ENCODE peak calls at places on chromosomes 11 and 22, in seven cellular contexts. One of them, this sample, is unnamed.
A peak's percentile ranks its signal among the peaks of the same experiment; 100 is the strongest.

GRCh38 chr11:117378966-117379865 is 51.6 kb downstream of the CEP164 start:
- DNase-seq in A673: no peak
- DNase-seq in brain microvascular endothelial cell: no peak
- DNase-seq in ovary: no peak
- DNase-seq in caudate nucleus: no peak
- DNase-seq in endodermal cell: no peak
- DNase-seq in neural progenitor cell: no peak
- DNase-seq in this sample: peak; percentile 83

GRCh38 chr11:85123752-85124231 is 503.4 kb downstream of the DLG2 start:
- DNase-seq in brain microvascular endothelial cell: no peak
- DNase-seq in A673: peak; percentile 1
- DNase-seq in neural progenitor cell: no peak
- DNase-seq in endodermal cell: no peak
- DNase-seq in ovary: no peak
- DNase-seq in caudate nucleus: no peak
- DNase-seq in this sample: no peak

GRCh38 chr22:33579448-33580093 is 340.7 kb downstream of the LARGE1 start:
- DNase-seq in ovary: peak; percentile 35
- DNase-seq in endodermal cell: peak; percentile 94
- DNase-seq in brain microvascular endothelial cell: peak; percentile 58
- DNase-seq in A673: peak; percentile 30
- DNase-seq in caudate nucleus: no peak
- DNase-seq in neural progenitor cell: peak; percentile 77
- DNase-seq in this sample: no peak

GRCh38 chr22:50418624-50419023 is 56.2 kb downstream of the SBF1 start:
- DNase-seq in ovary: no peak
- DNase-seq in neural progenitor cell: no peak
- DNase-seq in A673: no peak
- DNase-seq in brain microvascular endothelial cell: no peak
- DNase-seq in endodermal cell: no peak
- DNase-seq in caudate nucleus: no peak
- DNase-seq in this sample: no peak

GRCh38 chr11:123740787-123741158 is 687 bp downstream of the ZNF202 start:
- DNase-seq in brain microvascular endothelial cell: no peak
- DNase-seq in neural progenitor cell: no peak
- DNase-seq in ovary: no peak
- DNase-seq in caudate nucleus: no peak
- DNase-seq in endodermal cell: no peak
- DNase-seq in A673: no peak
- DNase-seq in this sample: no peak

GRCh38 chr11:20360650-20361049 is 2.9 kb upstream of the HTATIP2 start:
- DNase-seq in endodermal cell: no peak
- DNase-seq in ovary: no peak
- DNase-seq in brain microvascular endothelial cell: peak; percentile 10
- DNase-seq in neural progenitor cell: no peak
- DNase-seq in caudate nucleus: no peak
- DNase-seq in A673: no peak
- DNase-seq in this sample: no peak

GRCh38 chr22:17237031-17237668 is 17.9 kb upstream of the ADA2 start:
- DNase-seq in ovary: no peak
- DNase-seq in A673: no peak
- DNase-seq in brain microvascular endothelial cell: no peak
- DNase-seq in caudate nucleus: no peak
- DNase-seq in endodermal cell: no peak
- DNase-seq in neural progenitor cell: no peak
- DNase-seq in this sample: no peak

GRCh38 chr11:68524213-68524612 is 63.7 kb downstream of the PPP6R3 start:
- DNase-seq in caudate nucleus: no peak
- DNase-seq in brain microvascular endothelial cell: no peak
- DNase-seq in endodermal cell: no peak
- DNase-seq in A673: no peak
- DNase-seq in ovary: no peak
- DNase-seq in neural progenitor cell: no peak
- DNase-seq in this sample: peak; percentile 66

GRCh38 chr11:34204396-34205279 is 99.2 kb downstream of the NAT10 start:
- DNase-seq in caudate nucleus: no peak
- DNase-seq in ovary: no peak
- DNase-seq in brain microvascular endothelial cell: no peak
- DNase-seq in neural progenitor cell: no peak
- DNase-seq in endodermal cell: no peak
- DNase-seq in A673: no peak
- DNase-seq in this sample: no peak

GRCh38 chr11:122178795-122179194 is 62.8 kb upstream of the BLID start:
- DNase-seq in neural progenitor cell: no peak
- DNase-seq in ovary: no peak
- DNase-seq in caudate nucleus: no peak
- DNase-seq in endodermal cell: no peak
- DNase-seq in brain microvascular endothelial cell: no peak
- DNase-seq in A673: no peak
- DNase-seq in this sample: peak; percentile 64

GRCh38 chr11:86160546-86161149 is 83.9 kb upstream of the EED start:
- DNase-seq in ovary: no peak
- DNase-seq in brain microvascular endothelial cell: peak; percentile 20
- DNase-seq in caudate nucleus: no peak
- DNase-seq in neural progenitor cell: no peak
- DNase-seq in A673: no peak
- DNase-seq in endodermal cell: no peak
- DNase-seq in this sample: peak; percentile 31

GRCh38 chr11:28675183-28675582 is 567.0 kb downstream of the METTL15 start:
- DNase-seq in neural progenitor cell: no peak
- DNase-seq in A673: no peak
- DNase-seq in ovary: no peak
- DNase-seq in endodermal cell: no peak
- DNase-seq in brain microvascular endothelial cell: no peak
- DNase-seq in caudate nucleus: no peak
- DNase-seq in this sample: no peak

GRCh38 chr11:75968021-75968685 is 153.1 kb downstream of the UVRAG start:
- DNase-seq in ovary: no peak
- DNase-seq in brain microvascular endothelial cell: no peak
- DNase-seq in neural progenitor cell: no peak
- DNase-seq in A673: no peak
- DNase-seq in endodermal cell: no peak
- DNase-seq in caudate nucleus: no peak
- DNase-seq in this sample: no peak

GRCh38 chr22:47474464-47474863 is 712.0 kb downstream of the TBC1D22A start:
- DNase-seq in caudate nucleus: no peak
- DNase-seq in brain microvascular endothelial cell: no peak
- DNase-seq in ovary: no peak
- DNase-seq in endodermal cell: no peak
- DNase-seq in A673: no peak
- DNase-seq in neural progenitor cell: no peak
- DNase-seq in this sample: no peak

GRCh38 chr11:132084433-132084832 is 714.0 kb downstream of the NTM start:
- DNase-seq in A673: no peak
- DNase-seq in brain microvascular endothelial cell: no peak
- DNase-seq in caudate nucleus: no peak
- DNase-seq in ovary: no peak
- DNase-seq in endodermal cell: no peak
- DNase-seq in neural progenitor cell: no peak
- DNase-seq in this sample: no peak

GRCh38 chr11:93248602-93249001 is 50.8 kb upstream of the SLC36A4 start:
- DNase-seq in neural progenitor cell: no peak
- DNase-seq in ovary: no peak
- DNase-seq in caudate nucleus: no peak
- DNase-seq in brain microvascular endothelial cell: no peak
- DNase-seq in endodermal cell: no peak
- DNase-seq in A673: peak; percentile 15
- DNase-seq in this sample: peak; percentile 15

GRCh38 chr11:21634491-21634890 is 558.4 kb upstream of the ANO5 start:
- DNase-seq in brain microvascular endothelial cell: no peak
- DNase-seq in ovary: no peak
- DNase-seq in neural progenitor cell: no peak
- DNase-seq in endodermal cell: no peak
- DNase-seq in caudate nucleus: no peak
- DNase-seq in A673: no peak
- DNase-seq in this sample: no peak

GRCh38 chr11:19958218-19958617 is 202.1 kb downstream of the DBX1 start:
- DNase-seq in ovary: no peak
- DNase-seq in neural progenitor cell: no peak
- DNase-seq in brain microvascular endothelial cell: no peak
- DNase-seq in A673: no peak
- DNase-seq in caudate nucleus: no peak
- DNase-seq in endodermal cell: no peak
- DNase-seq in this sample: peak; percentile 85

GRCh38 chr11:12577746-12578644 is 96.2 kb upstream of the TEAD1 start:
- DNase-seq in caudate nucleus: no peak
- DNase-seq in brain microvascular endothelial cell: no peak
- DNase-seq in A673: no peak
- DNase-seq in endodermal cell: no peak
- DNase-seq in ovary: no peak
- DNase-seq in neural progenitor cell: peak; percentile 42
- DNase-seq in this sample: no peak

GRCh38 chr11:128891912-128892398 is 799 bp downstream of the KCNJ5 start:
- DNase-seq in neural progenitor cell: peak; percentile 49
- DNase-seq in caudate nucleus: no peak
- DNase-seq in endodermal cell: peak; percentile 58
- DNase-seq in ovary: no peak
- DNase-seq in A673: no peak
- DNase-seq in brain microvascular endothelial cell: no peak
- DNase-seq in this sample: no peak

GRCh38 chr11:36793542-36793926 is 195.5 kb upstream of the RAG2 start:
- DNase-seq in neural progenitor cell: peak; percentile 41
- DNase-seq in A673: peak; percentile 59
- DNase-seq in brain microvascular endothelial cell: no peak
- DNase-seq in endodermal cell: peak; percentile 68
- DNase-seq in ovary: no peak
- DNase-seq in caudate nucleus: no peak
- DNase-seq in this sample: no peak

GRCh38 chr22:50268655-50269113 is 1.5 kb downstream of the MAPK11 start:
- DNase-seq in A673: no peak
- DNase-seq in brain microvascular endothelial cell: no peak
- DNase-seq in neural progenitor cell: no peak
- DNase-seq in caudate nucleus: no peak
- DNase-seq in endodermal cell: no peak
- DNase-seq in ovary: peak; percentile 72
- DNase-seq in this sample: no peak

GRCh38 chr11:72586591-72587090 is 87.6 kb downstream of the PDE2A start:
- DNase-seq in A673: no peak
- DNase-seq in ovary: peak; percentile 9
- DNase-seq in endodermal cell: no peak
- DNase-seq in brain microvascular endothelial cell: no peak
- DNase-seq in neural progenitor cell: no peak
- DNase-seq in caudate nucleus: no peak
- DNase-seq in this sample: no peak

DNA sequence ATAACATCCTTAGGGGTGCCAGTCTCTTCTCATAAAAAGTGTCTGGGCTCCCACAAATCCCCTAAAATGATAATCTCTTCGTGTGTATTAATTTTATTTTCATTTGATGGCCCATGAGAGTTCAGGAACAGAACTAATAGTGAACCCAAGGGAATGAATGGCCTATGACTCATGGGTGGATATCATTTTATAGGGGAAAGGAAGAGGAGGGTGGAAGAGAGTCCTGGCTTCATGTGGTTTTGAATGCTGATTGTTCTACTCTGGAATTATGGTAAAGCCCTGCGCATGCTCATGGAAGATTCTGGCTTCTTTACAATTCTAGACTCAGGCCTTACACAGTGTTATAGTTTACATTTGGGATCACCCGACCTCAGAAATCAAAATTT is 35.3 kb downstream of the MAML2 start:
- DNase-seq in neural progenitor cell: no peak
- DNase-seq in brain microvascular endothelial cell: peak; percentile 90
- DNase-seq in A673: peak; percentile 96
- DNase-seq in endodermal cell: no peak
- DNase-seq in caudate nucleus: no peak
- DNase-seq in ovary: no peak
- DNase-seq in this sample: peak; percentile 90
- H3K27ac ChIP-seq in neural progenitor cell: no peak overlapping the region
- H3K27ac ChIP-seq in brain microvascular endothelial cell: peak overlapping the region; percentile 96
- H3K27ac ChIP-seq in A673: peak overlapping the region; percentile 83
- H3K27ac ChIP-seq in endodermal cell: peak overlapping the region; percentile 94
- H3K27ac ChIP-seq in caudate nucleus: peak overlapping the region; percentile 71
- H3K27ac ChIP-seq in ovary: peak overlapping the region; percentile 67
- H3K27ac ChIP-seq in this sample: peak overlapping the region; percentile 98

GRCh38 chr22:35020517-35020916 is 45.4 kb upstream of the ISX start:
- DNase-seq in brain microvascular endothelial cell: no peak
- DNase-seq in A673: no peak
- DNase-seq in neural progenitor cell: no peak
- DNase-seq in ovary: no peak
- DNase-seq in endodermal cell: no peak
- DNase-seq in caudate nucleus: no peak
- DNase-seq in this sample: no peak
- H3K27ac ChIP-seq in brain microvascular endothelial cell: no peak overlapping the region
- H3K27ac ChIP-seq in A673: no peak overlapping the region
- H3K27ac ChIP-seq in neural progenitor cell: no peak overlapping the region
- H3K27ac ChIP-seq in ovary: no peak overlapping the region
- H3K27ac ChIP-seq in endodermal cell: no peak overlapping the region
- H3K27ac ChIP-seq in caudate nucleus: no peak overlapping the region
- H3K27ac ChIP-seq in this sample: no peak overlapping the region

GRCh38 chr11:70073188-70073817 is 4.8 kb upstream of the ANO1 start:
- DNase-seq in endodermal cell: peak; percentile 77
- DNase-seq in brain microvascular endothelial cell: no peak
- DNase-seq in neural progenitor cell: peak; percentile 62
- DNase-seq in ovary: no peak
- DNase-seq in A673: peak; percentile 28
- DNase-seq in caudate nucleus: no peak
- DNase-seq in this sample: peak; percentile 24
- H3K27ac ChIP-seq in endodermal cell: no peak overlapping the region
- H3K27ac ChIP-seq in brain microvascular endothelial cell: no peak overlapping the region
- H3K27ac ChIP-seq in neural progenitor cell: no peak overlapping the region
- H3K27ac ChIP-seq in ovary: no peak overlapping the region
- H3K27ac ChIP-seq in A673: no peak overlapping the region
- H3K27ac ChIP-seq in caudate nucleus: no peak overlapping the region
- H3K27ac ChIP-seq in this sample: peak overlapping the region; percentile 34

DNA sequence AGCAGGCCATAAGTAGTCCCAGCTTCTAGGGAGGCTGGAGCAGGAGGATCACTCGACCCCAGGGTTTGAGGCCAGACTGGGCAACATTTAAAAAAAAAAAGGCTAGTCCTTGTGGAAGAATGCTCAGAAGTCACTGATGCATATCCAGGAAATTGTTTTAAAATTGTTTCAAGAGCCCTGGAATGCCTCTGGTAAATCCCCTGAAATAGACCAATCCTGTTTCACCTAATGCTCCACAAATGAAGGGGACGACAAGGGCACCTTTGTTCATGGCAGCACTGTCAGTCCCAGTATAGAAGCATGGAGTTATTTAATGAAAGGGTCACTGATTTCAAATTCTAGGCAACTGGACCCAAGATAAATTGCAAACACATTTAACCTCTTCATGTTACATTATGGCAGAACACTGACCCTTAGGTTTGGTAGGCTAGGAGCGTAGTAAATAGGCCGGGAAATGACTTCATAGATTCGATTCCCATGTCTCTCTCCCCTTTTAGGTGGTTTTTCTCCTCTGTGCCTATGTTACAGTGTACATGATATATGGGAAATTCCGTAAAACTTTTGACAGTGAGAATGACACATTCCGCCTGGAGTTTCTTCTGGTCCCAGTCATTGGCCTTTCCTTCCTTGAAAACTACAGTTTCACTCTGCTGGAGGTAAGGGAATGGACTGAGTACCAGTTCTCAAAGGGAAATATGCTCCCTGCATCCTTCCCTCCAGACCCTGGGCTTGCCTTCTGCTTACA is 11.4 kb downstream of the KDELR3 start:
- DNase-seq in brain microvascular endothelial cell: no peak
- DNase-seq in A673: no peak
- DNase-seq in ovary: no peak
- DNase-seq in neural progenitor cell: no peak
- DNase-seq in endodermal cell: no peak
- DNase-seq in caudate nucleus: no peak
- DNase-seq in this sample: no peak
- H3K27ac ChIP-seq in brain microvascular endothelial cell: no peak overlapping the region
- H3K27ac ChIP-seq in A673: no peak overlapping the region
- H3K27ac ChIP-seq in ovary: no peak overlapping the region
- H3K27ac ChIP-seq in neural progenitor cell: peak overlapping the region; percentile 73
- H3K27ac ChIP-seq in endodermal cell: no peak overlapping the region
- H3K27ac ChIP-seq in caudate nucleus: no peak overlapping the region
- H3K27ac ChIP-seq in this sample: no peak overlapping the region

This sample was measured in endothelial cell of umbilical vein.